ENCODE peak calls at places on chromosomes 13 and 19, in eight cellular contexts. O, A, S, F, V, D, L and B are unnamed samples.

GRCh38 chr19:54172413-54172763 is 572 bp downstream of the TMC4 start:
- DNase-seq in O (no peak), F (no peak), S (peak; percentile 82), V (peak; percentile 28), L (no peak), A (no peak), D (no peak), B (no peak)

GRCh38 chr13:43432948-43433347 is 353.8 kb downstream of the ENOX1 start:
- DNase-seq in F (peak; percentile 10), S (no peak), V (no peak), O (no peak), A (no peak), D (no peak), L (no peak), B (no peak)

GRCh38 chr19:39334444-39334976 is 1.3 kb downstream of the GMFG start:
- DNase-seq in O (no peak), V (no peak), S (no peak), D (no peak), A (no peak), F (no peak), L (no peak), B (no peak)

GRCh38 chr19:53771133-53771532 is 53.0 kb downstream of the NLRP12 start:
- DNase-seq in V (no peak), S (no peak), A (no peak), F (no peak), O (no peak), L (no peak), D (no peak), B (no peak)

GRCh38 chr19:47729468-47729798 is 15.9 kb upstream of the NOP53 start:
- DNase-seq in D (peak; percentile 60), V (peak; percentile 89), F (peak; percentile 61), L (no peak), O (no peak), S (peak; percentile 89), A (no peak), B (no peak)

GRCh38 chr13:30697177-30697953 is 38.0 kb upstream of the ALOX5AP start:
- DNase-seq in S (no peak), A (no peak), V (no peak), F (no peak), L (no peak), O (no peak), D (no peak), B (no peak)

GRCh38 chr13:97125810-97126738 is 96.1 kb upstream of the MBNL2 start:
- DNase-seq in L (no peak), O (no peak), D (peak; percentile 66), F (no peak), A (no peak), S (no peak), V (no peak), B (no peak)

GRCh38 chr13:98927954-98928927 is 49.6 kb downstream of the DOCK9 start:
- DNase-seq in F (peak; percentile 59), O (no peak), A (peak; percentile 6), V (no peak), D (peak; percentile 69), S (no peak), L (no peak), B (no peak)

GRCh38 chr19:5143471-5144411 is 174.8 kb downstream of the KDM4B start:
- DNase-seq in O (peak; percentile 49), V (no peak), L (peak; percentile 57), F (no peak), S (peak; percentile 70), D (no peak), A (no peak), B (no peak)

GRCh38 chr13:31201341-31202024 is 1.7 kb downstream of the B3GLCT start:
- DNase-seq in F (no peak), A (no peak), S (no peak), L (no peak), O (no peak), D (peak; percentile 28), V (peak; percentile 39), B (no peak)

GRCh38 chr13:41011382-41011956 is 7.6 kb downstream of the ELF1 start:
- DNase-seq in D (no peak), O (no peak), F (no peak), A (no peak), V (no peak), L (no peak), S (no peak), B (no peak)

GRCh38 chr13:76004411-76004810 is 368.3 kb downstream of the LMO7 start:
- DNase-seq in F (no peak), L (no peak), A (no peak), V (no peak), S (no peak), D (no peak), O (no peak), B (no peak)

DNA sequence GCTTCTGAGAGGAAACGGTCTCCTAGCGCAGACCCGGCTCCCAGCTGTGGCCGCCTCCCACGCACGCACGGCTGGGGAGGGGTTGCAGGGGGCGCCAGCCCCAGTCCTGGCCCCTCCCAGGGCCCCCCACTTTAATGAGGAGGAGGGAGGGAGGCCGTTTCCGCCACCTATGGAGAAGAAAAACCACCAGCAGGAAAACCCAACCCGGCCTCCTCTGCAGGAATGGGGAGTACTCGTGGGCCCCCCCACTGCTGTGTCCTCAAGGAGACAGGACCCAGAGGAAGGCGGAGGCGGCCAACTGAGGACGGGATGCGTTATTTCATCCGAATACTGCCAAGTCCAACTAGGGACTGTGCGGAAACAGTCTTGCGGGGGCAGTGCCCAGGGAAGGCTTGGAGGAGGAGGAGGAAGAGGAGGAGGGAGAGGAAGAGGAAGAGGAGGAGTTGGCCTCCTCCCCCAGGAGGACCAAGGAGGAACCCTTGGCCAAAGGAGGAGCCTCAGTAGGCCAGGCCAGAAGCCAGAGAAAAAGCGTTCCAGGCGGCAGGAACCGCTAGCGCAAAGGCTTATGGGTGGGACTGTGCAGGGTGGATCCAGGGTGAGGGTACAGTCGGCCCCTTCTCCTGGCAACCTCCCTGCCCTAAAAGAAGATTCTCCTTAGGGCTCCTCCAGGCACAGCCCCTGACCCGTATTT is 3.9 kb upstream of the SSBP4 start:
- DNase-seq in F (peak; percentile 89), L (no peak), A (no peak), D (peak; percentile 53), S (peak; percentile 64), V (no peak), O (peak; percentile 48), B (no peak)
- H3K4me3 ChIP-seq in F (peak overlapping the region; percentile 36), L (peak overlapping the region; percentile 23), A (peak overlapping the region; percentile 51), D (no peak overlapping the region), S (no peak overlapping the region), V (no peak overlapping the region), O (no peak overlapping the region), B (no peak overlapping the region)

GRCh38 chr13:24737042-24737441 is 26.9 kb upstream of the RNF17 start:
- DNase-seq in L (no peak), A (no peak), V (no peak), O (no peak), S (no peak), F (no peak), D (no peak), B (no peak)

GRCh38 chr13:24740014-24740890 is 23.7 kb upstream of the RNF17 start:
- DNase-seq in O (no peak), D (no peak), F (no peak), V (no peak), L (no peak), S (no peak), A (no peak), B (no peak)

GRCh38 chr13:24741791-24742190 is 22.2 kb upstream of the RNF17 start:
- DNase-seq in L (no peak), A (no peak), S (peak; percentile 53), D (no peak), V (no peak), F (no peak), O (no peak), B (no peak)

GRCh38 chr13:24741016-24741662 is 22.8 kb upstream of the RNF17 start:
- DNase-seq in A (no peak), D (no peak), L (no peak), F (no peak), V (no peak), O (no peak), S (peak; percentile 60), B (no peak)

GRCh38 chr13:24738366-24738847 is 25.6 kb upstream of the RNF17 start:
- DNase-seq in D (no peak), V (no peak), F (no peak), L (no peak), A (no peak), O (no peak), S (no peak), B (no peak)
- H3K4me3 ChIP-seq in D (no peak overlapping the region), V (no peak overlapping the region), F (no peak overlapping the region), L (no peak overlapping the region), A (no peak overlapping the region), O (no peak overlapping the region), S (no peak overlapping the region), B (no peak overlapping the region)

GRCh38 chr19:29749450-29749849 is 34.4 kb upstream of the C19orf12 start:
- DNase-seq in F (no peak), S (no peak), D (no peak), L (no peak), O (no peak), A (no peak), V (no peak), B (no peak)

GRCh38 chr19:29753934-29754305 is 38.9 kb upstream of the C19orf12 start:
- DNase-seq in F (no peak), S (no peak), O (no peak), A (no peak), L (no peak), V (no peak), D (no peak), B (no peak)

GRCh38 chr19:29752450-29753025 is 37.5 kb upstream of the C19orf12 start:
- DNase-seq in V (no peak), L (no peak), O (no peak), D (no peak), F (no peak), A (no peak), S (no peak), B (no peak)

GRCh38 chr19:29753190-29753933 is 38.3 kb upstream of the C19orf12 start:
- DNase-seq in O (no peak), D (no peak), F (no peak), S (no peak), A (no peak), V (no peak), L (no peak), B (no peak)

GRCh38 chr19:29751932-29752331 is 36.9 kb upstream of the C19orf12 start:
- DNase-seq in O (no peak), F (no peak), D (no peak), V (no peak), A (no peak), L (no peak), S (no peak), B (no peak)
- H3K4me3 ChIP-seq in O (no peak overlapping the region), F (no peak overlapping the region), D (no peak overlapping the region), V (no peak overlapping the region), A (no peak overlapping the region), L (no peak overlapping the region), S (no peak overlapping the region), B (no peak overlapping the region)

DNA sequence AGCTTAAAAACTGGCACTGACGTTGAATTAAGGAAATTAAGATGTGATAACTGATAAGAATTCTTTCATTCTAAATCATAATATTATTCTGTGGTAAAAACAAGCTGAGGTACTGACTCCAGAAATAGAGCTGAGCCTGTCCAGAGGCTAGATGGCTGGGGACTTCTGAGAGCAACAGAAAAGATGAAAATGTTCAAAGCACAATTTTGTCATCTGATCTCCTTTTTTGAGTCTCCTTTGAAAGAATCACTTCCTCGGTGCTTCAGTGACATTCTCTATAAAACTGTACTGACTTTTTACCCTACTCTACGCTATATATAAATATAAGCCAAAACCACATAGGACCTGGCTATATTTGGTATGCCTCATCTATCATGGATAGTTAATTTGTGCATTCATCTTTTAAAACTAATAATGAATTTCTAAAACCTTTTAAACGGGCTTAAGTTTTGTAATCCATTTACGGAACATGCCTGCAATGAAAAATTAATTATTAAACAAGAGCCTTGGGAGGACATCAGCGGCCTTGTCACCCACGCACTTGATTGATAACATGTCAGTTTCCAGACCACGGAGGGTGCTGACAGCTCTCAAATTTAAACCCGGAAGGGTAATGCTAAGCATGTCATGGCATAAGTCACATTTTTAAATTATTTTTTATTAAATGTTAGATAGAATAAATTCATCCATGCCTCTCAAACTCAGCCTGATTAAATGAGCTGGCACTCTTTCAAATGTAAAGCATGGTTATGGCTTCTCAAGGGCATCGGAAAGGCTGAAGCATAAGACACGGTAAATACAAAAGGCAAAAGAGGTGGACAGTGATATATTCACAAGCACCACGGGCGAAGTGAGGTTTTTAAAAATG is 235.4 kb downstream of the PCDH9 start:
- DNase-seq in O (no peak), F (no peak), D (no peak), V (no peak), A (no peak), L (no peak), S (no peak), B (no peak)
- H3K4me3 ChIP-seq in O (no peak overlapping the region), F (no peak overlapping the region), D (no peak overlapping the region), V (no peak overlapping the region), A (no peak overlapping the region), L (no peak overlapping the region), S (no peak overlapping the region), B (no peak overlapping the region)